ENCODE peak calls at places on chromosomes 7 and 10, in four cellular contexts. A, X, I and T are unnamed samples.

GRCh38 chr7:107387573-107388219 is 82.2 kb upstream of the GPR22 start:
- DNase-seq in I (no peak), X (peak; percentile 3), A (peak; percentile 64), T (peak; percentile 52)

GRCh38 chr10:14382022-14382421 is 51.3 kb upstream of the FRMD4A start:
- DNase-seq in X (no peak), I (peak; percentile 72), A (no peak), T (no peak)

GRCh38 chr7:134804351-134804750 is 24.9 kb downstream of the CALD1 start:
- DNase-seq in I (no peak), X (peak; percentile 79), A (no peak), T (no peak)

GRCh38 chr7:98877692-98878364 is 504 bp upstream of the TRRAP start:
- DNase-seq in X (peak; percentile 21), A (no peak), I (no peak), T (no peak)

GRCh38 chr7:30886608-30887011 is 25.0 kb upstream of the AQP1 start:
- DNase-seq in X (no peak), I (no peak), A (no peak), T (no peak)

GRCh38 chr10:120942806-120943413 is 91.7 kb downstream of the WDR11 start:
- DNase-seq in X (peak; percentile 86), A (peak; percentile 88), I (peak; percentile 66), T (peak; percentile 71)

GRCh38 chr7:83271212-83272099 is 108.8 kb upstream of the PCLO start:
- DNase-seq in X (peak; percentile 59), I (peak; percentile 53), A (peak; percentile 42), T (peak; percentile 52)

GRCh38 chr10:44990302-44990655 is 10.4 kb upstream of the ZNF22 start:
- DNase-seq in I (no peak), A (no peak), X (peak; percentile 84), T (no peak)

GRCh38 chr7:1544178-1544895 is 11.7 kb downstream of the TMEM184A start:
- DNase-seq in A (no peak), I (no peak), X (no peak), T (no peak)

GRCh38 chr7:134896073-134896472 is 90.2 kb upstream of the AGBL3 start:
- DNase-seq in X (no peak), A (no peak), I (no peak), T (no peak)

GRCh38 chr7:47931005-47931787 is 17.1 kb downstream of the PKD1L1 start:
- DNase-seq in X (no peak), I (no peak), A (no peak), T (no peak)

GRCh38 chr7:33873981-33874750 is 31.2 kb upstream of the BMPER start:
- DNase-seq in X (no peak), I (no peak), A (no peak), T (peak; percentile 88)

GRCh38 chr10:23343591-23344225 is 889 bp downstream of the C10orf67 start:
- DNase-seq in X (peak; percentile 90), I (no peak), A (peak; percentile 77), T (peak; percentile 47)

GRCh38 chr7:123580406-123581161 is 21.0 kb upstream of the ASB15 start:
- DNase-seq in X (peak; percentile 78), A (peak; percentile 65), I (peak; percentile 76), T (peak; percentile 70)

GRCh38 chr7:112176693-112177415 is 29.3 kb downstream of the DOCK4 start:
- DNase-seq in X (no peak), A (no peak), I (no peak), T (no peak)

GRCh38 chr10:3109196-3109595 is 41.8 kb downstream of the PFKP start:
- DNase-seq in I (no peak), X (no peak), A (no peak), T (no peak)

GRCh38 chr10:43897765-43898419 is 249.2 kb upstream of the ZNF32 start:
- DNase-seq in A (no peak), X (no peak), I (no peak), T (no peak)

GRCh38 chr10:58360412-58361004 is 24.7 kb upstream of the TFAM start:
- DNase-seq in X (no peak), A (no peak), I (no peak), T (peak; percentile 65)

GRCh38 chr10:51074238-51075028 is at the start of gene PRKG1:
- DNase-seq in I (peak; percentile 34), A (peak; percentile 77), X (peak; percentile 86), T (peak; percentile 97)

GRCh38 chr10:87503892-87504291 is 801 bp upstream of the MINPP1 start:
- DNase-seq in X (peak; percentile 10), A (no peak), I (no peak), T (no peak)

GRCh38 chr7:91353923-91354322 is 89.7 kb downstream of the FZD1 start:
- DNase-seq in I (no peak), A (no peak), X (peak; percentile 43), T (no peak)

GRCh38 chr10:14648042-14648765 is 126.5 kb downstream of the FAM107B start:
- DNase-seq in I (peak; percentile 92), A (peak; percentile 87), X (peak; percentile 62), T (no peak)

GRCh38 chr10:60203993-60204618 is 185.6 kb downstream of the ANK3 start:
- DNase-seq in X (peak; percentile 70), A (peak; percentile 60), I (peak; percentile 28), T (peak; percentile 77)

GRCh38 chr7:158699341-158699740 is 5.3 kb downstream of the NCAPG2 start:
- DNase-seq in X (no peak), I (no peak), A (no peak), T (no peak)

GRCh38 chr7:158694650-158695049 is 10.0 kb downstream of the NCAPG2 start:
- DNase-seq in X (no peak), A (no peak), I (no peak), T (no peak)

GRCh38 chr7:158695056-158695455 is 9.5 kb downstream of the NCAPG2 start:
- DNase-seq in I (no peak), A (no peak), X (no peak), T (no peak)

GRCh38 chr7:158698657-158699195 is 5.9 kb downstream of the NCAPG2 start:
- DNase-seq in I (no peak), A (no peak), X (no peak), T (no peak)

GRCh38 chr7:158695726-158696452 is 8.7 kb downstream of the NCAPG2 start:
- DNase-seq in I (no peak), X (peak; percentile 64), A (peak; percentile 64), T (peak; percentile 44)
- TF ChIP-seq CTCF in I (peak; percentile 19), X (peak; percentile 46), A (peak; percentile 50), T (peak; percentile 58)

DNA sequence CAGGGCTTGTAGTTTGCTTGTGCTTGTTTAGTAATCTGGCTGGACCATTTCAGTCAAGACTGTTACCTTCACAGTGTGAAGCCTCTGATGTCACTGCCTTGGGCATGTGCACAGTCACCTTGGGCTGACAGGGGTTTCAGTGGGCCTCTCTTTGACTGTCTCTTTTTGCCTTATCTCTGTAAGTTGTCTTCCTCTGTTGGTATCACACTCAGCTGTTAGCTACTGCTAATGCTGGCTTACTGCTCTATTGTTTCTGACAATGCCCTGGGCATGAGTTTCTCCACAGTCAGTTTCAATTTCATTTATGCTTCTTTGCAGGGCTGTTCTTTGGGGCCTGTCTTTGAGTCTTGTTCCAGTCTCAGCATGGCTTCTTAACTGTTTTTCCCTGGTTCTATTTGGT is 201.9 kb upstream of the SHH start:
- DNase-seq in A (no peak), I (peak; percentile 71), X (no peak), T (no peak)
- TF ChIP-seq EZH2phosphoT487 in A (no peak), I (no peak), X (no peak), T (no peak)

DNA sequence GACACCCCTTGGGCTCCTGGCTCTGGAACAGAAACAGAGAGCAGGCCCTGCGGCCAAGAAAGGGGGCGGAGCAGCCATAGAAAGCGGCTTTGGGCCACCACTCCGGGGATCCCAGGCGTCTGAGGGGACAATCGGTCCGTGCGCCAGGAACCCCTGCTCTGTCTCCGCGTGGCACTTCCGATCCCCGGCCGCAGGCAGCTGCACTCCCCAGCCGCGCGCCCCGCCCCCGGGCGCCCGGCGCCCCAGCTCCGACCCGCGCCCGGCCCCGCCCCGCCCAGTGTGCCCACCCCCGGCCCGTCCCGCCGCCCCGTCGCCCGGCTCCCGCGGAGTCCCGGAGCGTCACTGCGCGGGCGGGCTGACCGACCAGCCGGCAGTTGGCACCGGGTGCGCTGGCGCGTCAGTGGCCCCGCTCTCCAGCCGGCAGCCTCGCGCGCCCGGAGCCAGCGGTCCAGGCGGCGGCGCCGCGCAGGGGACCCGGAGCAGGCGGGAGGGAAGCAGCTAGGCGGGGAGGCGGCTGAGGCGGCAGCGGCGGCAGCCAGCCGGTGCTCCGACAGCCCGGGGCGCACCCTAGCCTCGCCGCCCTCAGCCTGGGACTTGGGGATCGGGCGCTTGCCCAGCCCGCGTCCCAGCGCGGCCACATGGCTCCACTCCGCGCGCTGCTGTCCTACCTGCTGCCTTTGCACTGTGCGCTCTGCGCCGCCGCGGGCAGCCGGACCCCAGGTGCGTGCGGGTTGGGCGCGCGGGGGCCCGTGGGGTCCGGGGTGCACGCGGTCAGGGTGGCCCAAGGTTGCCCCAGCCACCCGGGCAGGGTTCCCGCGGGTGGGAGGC is at the start of gene ADAMTS14:
- DNase-seq in A (peak; percentile 62), X (peak; percentile 78), I (peak; percentile 50), T (peak; percentile 61)
- H3K4me3 ChIP-seq in A (no peak within 1 kb of the TSS), X (peak within 1 kb of the TSS; percentile 64), I (peak within 1 kb of the TSS; percentile 57), T (peak within 1 kb of the TSS; percentile 74)

GRCh38 chr7:93551063-93551895 is 23.2 kb downstream of the CALCR start:
- DNase-seq in X (peak; percentile 92), I (peak; percentile 56), A (peak; percentile 72), T (peak; percentile 57)
- TF ChIP-seq CTCF in X (peak; percentile 86), I (peak; percentile 73), A (peak; percentile 80), T (peak; percentile 73)

GRCh38 chr10:91249700-91250099 is 29.2 kb downstream of the PCGF5 start:
- DNase-seq in I (no peak), X (no peak), A (no peak), T (no peak)

GRCh38 chr10:91247360-91248111 is 27.1 kb downstream of the PCGF5 start:
- DNase-seq in I (no peak), X (peak; percentile 28), A (peak; percentile 5), T (no peak)

GRCh38 chr10:91253300-91253699 is 32.8 kb downstream of the PCGF5 start:
- DNase-seq in A (no peak), I (peak; percentile 78), X (no peak), T (no peak)

GRCh38 chr10:91250341-91250740 is 29.9 kb downstream of the PCGF5 start:
- DNase-seq in A (no peak), X (no peak), I (peak; percentile 29), T (no peak)

GRCh38 chr10:91251430-91252056 is 31.1 kb downstream of the PCGF5 start:
- DNase-seq in X (peak; percentile 65), I (peak; percentile 66), A (peak; percentile 69), T (peak; percentile 65)
- TF ChIP-seq EZH2phosphoT487 in X (no peak), I (no peak), A (no peak), T (no peak)

GRCh38 chr10:22309180-22310000 is 6.8 kb upstream of the COMMD3 start:
- DNase-seq in A (no peak), X (no peak), I (no peak), T (no peak)
- H3K4me3 ChIP-seq in A (no peak overlapping the region), X (no peak overlapping the region), I (no peak overlapping the region), T (peak overlapping the region; percentile 45)

GRCh38 chr7:132518102-132518838 is 58.0 kb downstream of the PLXNA4 start:
- DNase-seq in I (no peak), A (no peak), X (peak; percentile 83), T (peak; percentile 44)
- TF ChIP-seq CTCF in I (peak; percentile 51), A (peak; percentile 20), X (peak; percentile 72), T (peak; percentile 63)